ENCODE peak calls at places on chromosomes 7 and 10, in seven cellular contexts. L is heart right ventricle; G is CD8-positive, alpha-beta memory T cell; A is left ventricle myocardium inferior; S is kidney; B is endothelial cell of umbilical vein; E is astrocyte. F is an unnamed sample. For H3K4me1, the result is how much of the 10 kb centered on the place peaks cover.

GRCh38 chr10:70668454-70668970 is 3.8 kb upstream of the ADAMTS14 start:
- DNase-seq in A (no peak), B (no peak), L (no peak), E (peak), G (no peak), S (no peak), F (no peak)

GRCh38 chr10:3271385-3272115 is 99.0 kb upstream of the PITRM1 start:
- DNase-seq in S (no peak), L (peak), G (no peak), E (no peak), A (no peak), B (peak), F (no peak)

GRCh38 chr7:17677408-17677807 is 262.9 kb downstream of the SNX13 start:
- DNase-seq in A (no peak), G (no peak), L (no peak), E (peak), S (no peak), B (no peak), F (no peak)

GRCh38 chr7:83985766-83986165 is 208.8 kb downstream of the SEMA3A start:
- DNase-seq in E (peak), A (no peak), S (no peak), L (no peak), B (no peak), G (no peak), F (no peak)

GRCh38 chr7:117673839-117674238 is 194.0 kb downstream of the CFTR start:
- DNase-seq in B (peak), L (no peak), A (no peak), E (peak), G (no peak), S (no peak), F (peak)

GRCh38 chr7:5453566-5454075 is 30.0 kb upstream of the TNRC18 start:
- DNase-seq in G (no peak), S (no peak), B (no peak), E (no peak), A (no peak), L (no peak), F (no peak)

GRCh38 chr10:11810313-11810766 is 12.8 kb upstream of the PROSER2 start:
- DNase-seq in A (no peak), E (peak), B (peak), G (no peak), S (no peak), L (no peak), F (no peak)

GRCh38 chr7:101829856-101830255 is 12.4 kb downstream of the CUX1 start:
- DNase-seq in S (no peak), G (no peak), E (no peak), A (no peak), B (no peak), L (no peak), F (no peak)

GRCh38 chr7:128192497-128193142 is 48.5 kb upstream of the LEP start:
- DNase-seq in S (no peak), A (no peak), B (no peak), G (no peak), L (no peak), E (no peak), F (no peak)

GRCh38 chr7:93228302-93228701 is 2.0 kb upstream of the HEPACAM2 start:
- DNase-seq in G (no peak), S (no peak), E (peak), L (no peak), B (peak), A (no peak), F (peak)

GRCh38 chr7:112986256-112987031 is 100.2 kb downstream of the GPR85 start:
- DNase-seq in B (no peak), L (no peak), G (no peak), E (peak), S (no peak), A (no peak), F (no peak)

GRCh38 chr10:102408728-102409603 is 9.6 kb downstream of the PSD start:
- DNase-seq in E (no peak), B (no peak), L (no peak), A (no peak), S (peak), G (peak), F (no peak)

GRCh38 chr7:36348256-36348655 is 41.4 kb upstream of the ANLN start:
- DNase-seq in L (no peak), A (no peak), B (peak), E (peak), G (no peak), S (no peak), F (no peak)

GRCh38 chr10:123009105-123009805 is 449 bp downstream of the ACADSB start:
- DNase-seq in E (no peak), G (no peak), A (peak), B (peak), S (peak), L (peak), F (peak)

GRCh38 chr7:91519241-91520200 is 255.3 kb downstream of the FZD1 start:
- DNase-seq in E (peak), A (no peak), B (no peak), S (no peak), G (no peak), L (no peak), F (no peak)

GRCh38 chr10:81873932-81874816 is 820 bp upstream of the NRG3 start:
- DNase-seq in S (peak), A (peak), E (peak), G (no peak), L (peak), B (peak), F (peak)

GRCh38 chr7:149662591-149663095 is 110.7 kb downstream of the ZNF467 start:
- DNase-seq in E (no peak), G (peak), A (peak), L (peak), S (no peak), B (peak), F (peak)

GRCh38 chr10:70809011-70809611 is 6.6 kb upstream of the SGPL1 start:
- DNase-seq in G (no peak), S (no peak), B (no peak), L (no peak), A (no peak), E (no peak), F (no peak)

GRCh38 chr10:70494966-70495365 is 16.4 kb downstream of the PALD1 start:
- DNase-seq in G (no peak), B (no peak), S (no peak), A (no peak), E (no peak), L (peak), F (no peak)

GRCh38 chr10:5488272-5489161 is 10.9 kb downstream of the CALML5 start:
- DNase-seq in E (no peak), A (no peak), G (no peak), B (no peak), L (no peak), S (peak), F (peak)

GRCh38 chr7:48637382-48637781 is 287.0 kb upstream of the CDC14C start:
- DNase-seq in A (no peak), B (no peak), S (no peak), G (no peak), E (peak), L (no peak), F (no peak)

GRCh38 chr10:21519981-21520436 is 5.5 kb downstream of the SKIDA1 start:
- DNase-seq in B (peak), E (peak), G (no peak), A (no peak), L (no peak), S (no peak), F (peak)

GRCh38 chr7:24932815-24933214 is 47.2 kb downstream of the OSBPL3 start:
- DNase-seq in S (no peak), L (no peak), B (no peak), E (peak), G (no peak), A (no peak), F (no peak)

GRCh38 chr10:5446390-5446926 is 34.1 kb downstream of the NET1 start:
- DNase-seq in G (peak), A (peak), S (peak), L (peak), E (peak), B (peak), F (peak)

GRCh38 chr7:136133491-136133990 is 156.4 kb upstream of the MTPN start:
- DNase-seq in A (no peak), E (peak), G (no peak), L (no peak), S (no peak), B (no peak), F (no peak)

GRCh38 chr7:145718129-145718528 is 398.5 kb upstream of the CNTNAP2 start:
- DNase-seq in L (no peak), G (no peak), E (no peak), S (no peak), B (no peak), A (no peak), F (no peak)

GRCh38 chr10:105148456-105148855 is 507.4 kb downstream of the SORCS3 start:
- DNase-seq in S (no peak), L (no peak), A (no peak), G (no peak), B (no peak), E (no peak), F (no peak)

GRCh38 chr10:7561216-7561893 is 105.4 kb downstream of the ITIH5 start:
- DNase-seq in B (no peak), G (no peak), A (peak), E (peak), L (peak), S (peak), F (no peak)

GRCh38 chr10:48462482-48463020 is 142.3 kb downstream of the ARHGAP22 start:
- DNase-seq in G (no peak), L (no peak), A (no peak), S (peak), E (no peak), B (no peak), F (no peak)

GRCh38 chr10:102997998-102998397 is 79.9 kb downstream of the CNNM2 start:
- DNase-seq in G (no peak), S (no peak), A (no peak), E (no peak), L (no peak), B (no peak), F (no peak)

GRCh38 chr10:63214586-63214985 is 81.5 kb downstream of the NRBF2 start:
- DNase-seq in G (no peak), E (no peak), B (no peak), L (no peak), S (no peak), A (no peak), F (no peak)

DNA sequence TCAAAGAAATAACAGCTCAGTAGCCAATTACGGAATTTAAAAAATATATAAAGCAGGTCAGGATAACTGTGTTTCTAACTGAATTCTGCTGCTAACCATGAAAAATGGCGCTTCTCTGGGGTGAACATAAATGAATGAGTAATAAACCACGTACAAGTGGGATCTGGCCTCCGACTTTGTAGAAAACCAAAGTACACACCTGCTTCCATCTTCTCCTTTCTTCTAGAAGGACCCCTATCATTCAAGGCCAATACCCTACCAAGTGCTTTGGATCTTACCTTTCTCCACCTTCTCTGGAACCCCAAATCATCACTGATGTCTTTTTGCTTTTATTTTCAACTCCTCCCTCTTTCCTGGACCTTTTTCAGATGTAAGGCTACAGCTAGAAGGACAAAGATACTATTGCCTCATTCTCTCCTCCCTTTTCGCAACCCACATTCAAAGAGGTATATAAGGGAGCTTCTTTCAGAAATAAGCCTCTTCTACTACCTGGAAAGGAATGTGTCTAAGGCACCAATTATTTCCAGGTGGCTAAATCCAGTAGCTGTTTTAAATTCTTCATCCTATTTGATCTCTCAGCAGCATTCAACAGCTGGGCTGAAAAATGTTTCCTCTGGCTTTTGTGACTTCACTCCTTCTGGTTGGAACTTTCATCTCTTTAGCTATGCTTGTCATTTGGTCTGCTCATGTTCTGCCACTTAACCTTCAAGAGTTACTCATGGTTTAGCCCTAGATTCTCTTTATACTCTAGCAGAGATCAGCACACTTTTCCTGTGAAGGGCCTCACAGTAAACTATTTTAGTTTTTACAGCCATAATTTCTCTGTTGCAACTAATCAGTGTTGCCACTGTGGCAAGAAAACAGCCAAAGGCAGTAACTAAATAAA is 37.6 kb downstream of the NAMPT start:
- DNase-seq in E (no peak), A (no peak), S (no peak), G (no peak), L (no peak), B (no peak), F (no peak)
- H3K4me1 ChIP-seq in E (under half), A (under half), S (under half), G (under half), L (under half), B (under half), F (under half)

GRCh38 chr7:139675127-139676110 is 102.4 kb downstream of the HIPK2 start:
- DNase-seq in A (no peak), G (no peak), B (no peak), S (no peak), L (no peak), E (no peak), F (no peak)
- H3K4me1 ChIP-seq in A (half or more), G (under half), B (under half), S (under half), L (under half), E (under half), F (under half)

DNA sequence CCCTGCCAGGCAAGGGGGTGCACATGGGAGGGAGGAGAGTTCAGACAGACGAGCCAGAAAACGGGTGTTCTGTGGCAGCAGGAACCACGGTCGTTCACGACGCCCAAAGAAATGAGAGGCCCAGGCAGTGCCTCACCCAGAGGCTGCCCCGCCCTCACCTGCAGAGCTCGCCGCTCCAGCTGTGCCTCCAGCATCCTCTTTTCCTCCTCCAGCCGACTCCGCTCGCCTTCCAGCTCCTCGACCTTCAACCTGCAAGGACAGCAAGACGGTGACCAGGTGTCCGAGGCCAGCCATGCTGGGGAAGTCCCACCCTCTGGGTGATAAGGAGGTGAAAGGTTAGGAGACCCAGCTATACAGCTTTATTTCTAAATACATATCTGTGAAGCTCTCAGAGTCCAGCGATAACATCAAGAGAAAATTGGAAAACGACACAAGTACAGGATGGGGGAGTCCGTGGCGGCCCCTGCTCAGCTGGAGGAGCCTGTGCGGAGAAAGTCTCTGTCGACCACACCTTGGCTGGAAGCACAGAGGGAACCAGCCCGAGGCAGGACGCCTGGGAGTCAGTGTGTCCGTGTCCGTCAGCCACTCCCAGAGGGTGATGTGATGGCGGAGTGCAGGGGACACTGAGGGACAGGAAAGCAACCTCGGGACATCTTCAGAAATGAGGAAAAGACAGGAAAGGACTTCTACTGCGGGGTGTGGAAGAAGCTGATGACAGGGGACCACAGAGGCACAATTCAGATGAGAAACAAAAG is 275.1 kb downstream of the MAD1L1 start:
- DNase-seq in E (no peak), L (peak), A (no peak), B (no peak), G (no peak), S (peak), F (no peak)
- H3K4me1 ChIP-seq in E (under half), L (under half), A (under half), B (under half), G (under half), S (under half), F (under half)

GRCh38 chr10:114374141-114374791 is 30.0 kb downstream of the AFAP1L2 start:
- DNase-seq in S (peak), E (no peak), G (no peak), A (peak), B (peak), L (peak), F (no peak)
- H3K4me1 ChIP-seq in S (under half), E (under half), G (under half), A (under half), B (under half), L (under half), F (under half)

GRCh38 chr7:47401571-47402570 is 180.0 kb downstream of the TNS3 start:
- DNase-seq in S (no peak), A (no peak), E (no peak), B (no peak), G (no peak), L (no peak), F (no peak)
- H3K4me1 ChIP-seq in S (under half), A (under half), E (under half), B (under half), G (under half), L (under half), F (under half)

F was measured in small intestine.